ENCODE peak calls at places on chromosomes 3 and 15, in eight cellular contexts. C, G, M, R, E, P, U and J are unnamed samples.

GRCh38 chr3:129556890-129557736 is 14.1 kb downstream of the H1-8 start:
- DNase-seq in G (no peak), U (no peak), C (no peak), R (peak), P (no peak), E (no peak), M (no peak), J (no peak)

GRCh38 chr3:165256554-165256953 is 60.4 kb upstream of the SLITRK3 start:
- DNase-seq in C (no peak), R (no peak), M (no peak), E (no peak), U (no peak), P (no peak), G (no peak), J (no peak)

GRCh38 chr3:7328339-7328738 is 467.4 kb downstream of the GRM7 start:
- DNase-seq in C (no peak), P (no peak), U (no peak), E (no peak), G (no peak), R (no peak), M (no peak), J (no peak)

GRCh38 chr15:26873846-26874245 is 7.0 kb downstream of the GABRA5 start:
- DNase-seq in E (no peak), M (no peak), R (peak), C (no peak), G (no peak), P (no peak), U (peak), J (no peak)

GRCh38 chr3:42513521-42513920 is 11.1 kb downstream of the VIPR1 start:
- DNase-seq in M (no peak), R (no peak), P (no peak), C (no peak), G (no peak), U (no peak), E (no peak), J (no peak)

GRCh38 chr3:131338948-131339640 is 42.5 kb upstream of the NUDT16 start:
- DNase-seq in C (no peak), P (no peak), E (no peak), M (no peak), G (no peak), R (no peak), U (no peak), J (no peak)

GRCh38 chr15:78909791-78910228 is 35.0 kb downstream of the CTSH start:
- DNase-seq in U (no peak), P (peak), E (peak), G (peak), M (no peak), R (peak), C (no peak), J (no peak)

GRCh38 chr15:92385096-92385495 is 8.6 kb upstream of the ST8SIA2 start:
- DNase-seq in U (no peak), G (no peak), M (no peak), R (peak), C (no peak), P (peak), E (no peak), J (no peak)

GRCh38 chr3:117019082-117019713 is 309.6 kb downstream of the TUSC7 start:
- DNase-seq in P (peak), E (peak), C (peak), R (peak), M (peak), G (peak), U (peak), J (peak)